ENCODE peak calls at places on chromosomes 7 and 10, in seven cellular contexts. G, R, C, U, I, L and H are unnamed samples.

GRCh38 chr10:104472957-104473745 is 119.5 kb downstream of the CFAP58 start:
- DNase-seq in G (no peak), R (no peak), C (peak; percentile 66), U (no peak), I (no peak), L (no peak), H (no peak)

GRCh38 chr7:42495251-42495650 is 258.2 kb upstream of the GLI3 start:
- DNase-seq in G (no peak), R (no peak), C (peak; percentile 37), U (no peak), I (peak; percentile 31), L (no peak), H (no peak)

GRCh38 chr7:30531286-30531685 is 26.7 kb upstream of the GGCT start:
- DNase-seq in G (no peak), R (no peak), C (peak; percentile 12), U (no peak), I (no peak), L (no peak), H (no peak)

GRCh38 chr10:73495226-73495883 is 469 bp downstream of the PPP3CB start:
- DNase-seq in G (peak; percentile 93), R (peak; percentile 82), C (peak; percentile 93), U (peak; percentile 99), I (peak; percentile 67), L (peak; percentile 85), H (peak; percentile 67)

GRCh38 chr7:88357794-88358533 is 51.3 kb upstream of the STEAP4 start:
- DNase-seq in G (no peak), R (no peak), C (peak; percentile 13), U (no peak), I (peak; percentile 3), L (no peak), H (no peak)

GRCh38 chr10:132665946-132666732 is 119.8 kb downstream of the NKX6-2 start:
- DNase-seq in G (no peak), R (no peak), C (peak; percentile 95), U (peak; percentile 44), I (peak; percentile 26), L (no peak), H (no peak)

GRCh38 chr10:13654118-13654830 is 67.5 kb downstream of the PRPF18 start:
- DNase-seq in G (no peak), R (no peak), C (no peak), U (no peak), I (no peak), L (no peak), H (no peak)

GRCh38 chr7:13633857-13634256 is 355.6 kb downstream of the ETV1 start:
- DNase-seq in G (no peak), R (no peak), C (peak; percentile 19), U (no peak), I (no peak), L (no peak), H (no peak)

GRCh38 chr7:99124636-99125504 is 19.0 kb downstream of the SMURF1 start:
- DNase-seq in G (no peak), R (no peak), C (no peak), U (no peak), I (no peak), L (no peak), H (no peak)

GRCh38 chr10:22849077-22849810 is 78.6 kb upstream of the ARMC3 start:
- DNase-seq in G (peak; percentile 57), R (no peak), C (peak; percentile 72), U (peak; percentile 73), I (no peak), L (peak; percentile 65), H (peak; percentile 84)

GRCh38 chr10:20034732-20035131 is 218.5 kb downstream of the PLXDC2 start:
- DNase-seq in G (no peak), R (no peak), C (no peak), U (no peak), I (no peak), L (no peak), H (no peak)

GRCh38 chr10:34163075-34163905 is 651.8 kb downstream of the PARD3 start:
- DNase-seq in G (no peak), R (no peak), C (peak; percentile 5), U (no peak), I (no peak), L (no peak), H (no peak)

GRCh38 chr7:8160810-8161209 is 101.2 kb downstream of the ICA1 start:
- DNase-seq in G (no peak), R (no peak), C (no peak), U (no peak), I (no peak), L (no peak), H (no peak)

GRCh38 chr10:47225186-47225927 is 74.6 kb upstream of the GDF10 start:
- DNase-seq in G (no peak), R (no peak), C (no peak), U (no peak), I (no peak), L (no peak), H (no peak)

GRCh38 chr10:102914781-102915180 is 3.3 kb upstream of the CNNM2 start:
- DNase-seq in G (no peak), R (no peak), C (no peak), U (no peak), I (no peak), L (no peak), H (no peak)

GRCh38 chr10:4944751-4945280 is 18.4 kb upstream of the AKR1C1 start:
- DNase-seq in G (no peak), R (no peak), C (no peak), U (no peak), I (no peak), L (no peak), H (no peak)

GRCh38 chr7:13745530-13745929 is 243.9 kb downstream of the ETV1 start:
- DNase-seq in G (no peak), R (no peak), C (no peak), U (no peak), I (no peak), L (no peak), H (no peak)

GRCh38 chr7:44460325-44460724 is 30.1 kb downstream of the NUDCD3 start:
- DNase-seq in G (no peak), R (peak; percentile 45), C (no peak), U (no peak), I (no peak), L (no peak), H (no peak)

GRCh38 chr7:132464740-132465139 is 111.5 kb downstream of the PLXNA4 start:
- DNase-seq in G (no peak), R (no peak), C (peak; percentile 17), U (no peak), I (no peak), L (peak; percentile 70), H (no peak)

GRCh38 chr10:92222603-92223275 is 68.1 kb downstream of the CPEB3 start:
- DNase-seq in G (no peak), R (no peak), C (peak; percentile 87), U (no peak), I (no peak), L (no peak), H (no peak)

GRCh38 chr10:122507661-122508060 is 46.3 kb downstream of the HTRA1 start:
- DNase-seq in G (no peak), R (no peak), C (no peak), U (no peak), I (no peak), L (no peak), H (no peak)
- H3K36me3 ChIP-seq in G (no peaks in the 10 kb centered on the region), R (no peaks in the 10 kb centered on the region), C (peaks cover 7% of the 10 kb centered on the region), U (no peaks in the 10 kb centered on the region), I (no peaks in the 10 kb centered on the region), L (peaks cover 4% of the 10 kb centered on the region), H (no peaks in the 10 kb centered on the region)

GRCh38 chr10:35824704-35825103 is 182.6 kb upstream of the FZD8 start:
- DNase-seq in G (no peak), R (no peak), C (no peak), U (no peak), I (no peak), L (no peak), H (peak; percentile 66)

GRCh38 chr10:35819011-35819410 is 176.9 kb upstream of the FZD8 start:
- DNase-seq in G (no peak), R (no peak), C (no peak), U (no peak), I (no peak), L (no peak), H (no peak)

GRCh38 chr10:35821339-35821911 is 179.3 kb upstream of the FZD8 start:
- DNase-seq in G (no peak), R (no peak), C (no peak), U (no peak), I (peak; percentile 28), L (no peak), H (no peak)

GRCh38 chr10:35819736-35820135 is 177.6 kb upstream of the FZD8 start:
- DNase-seq in G (no peak), R (no peak), C (no peak), U (no peak), I (no peak), L (no peak), H (no peak)

DNA sequence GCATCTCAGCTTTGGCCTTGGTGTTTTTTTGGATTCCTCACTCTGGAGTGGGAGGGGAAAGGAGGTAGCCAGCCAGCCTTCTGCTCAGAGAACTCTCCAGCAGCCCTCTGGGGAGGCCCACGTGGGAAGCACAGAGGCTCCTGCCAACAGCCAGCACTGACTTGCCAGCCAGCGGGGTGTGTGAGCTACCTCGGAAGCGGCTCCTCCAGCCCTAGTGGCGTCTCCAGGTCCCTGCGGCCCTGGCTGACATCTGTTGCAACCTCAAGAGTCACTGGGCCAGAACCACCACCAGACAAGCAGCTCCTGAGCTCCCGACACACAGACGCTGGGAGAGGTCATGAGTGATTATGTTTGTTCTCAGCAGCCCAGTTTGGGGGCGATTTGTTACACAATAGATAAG is 180.2 kb upstream of the FZD8 start:
- DNase-seq in G (no peak), R (no peak), C (peak; percentile 97), U (peak; percentile 76), I (peak; percentile 79), L (peak; percentile 67), H (peak; percentile 71)
- H3K27ac ChIP-seq in G (no peak overlapping the region), R (no peak overlapping the region), C (peak overlapping the region; percentile 64), U (no peak overlapping the region), I (no peak overlapping the region), L (no peak overlapping the region), H (no peak overlapping the region)

DNA sequence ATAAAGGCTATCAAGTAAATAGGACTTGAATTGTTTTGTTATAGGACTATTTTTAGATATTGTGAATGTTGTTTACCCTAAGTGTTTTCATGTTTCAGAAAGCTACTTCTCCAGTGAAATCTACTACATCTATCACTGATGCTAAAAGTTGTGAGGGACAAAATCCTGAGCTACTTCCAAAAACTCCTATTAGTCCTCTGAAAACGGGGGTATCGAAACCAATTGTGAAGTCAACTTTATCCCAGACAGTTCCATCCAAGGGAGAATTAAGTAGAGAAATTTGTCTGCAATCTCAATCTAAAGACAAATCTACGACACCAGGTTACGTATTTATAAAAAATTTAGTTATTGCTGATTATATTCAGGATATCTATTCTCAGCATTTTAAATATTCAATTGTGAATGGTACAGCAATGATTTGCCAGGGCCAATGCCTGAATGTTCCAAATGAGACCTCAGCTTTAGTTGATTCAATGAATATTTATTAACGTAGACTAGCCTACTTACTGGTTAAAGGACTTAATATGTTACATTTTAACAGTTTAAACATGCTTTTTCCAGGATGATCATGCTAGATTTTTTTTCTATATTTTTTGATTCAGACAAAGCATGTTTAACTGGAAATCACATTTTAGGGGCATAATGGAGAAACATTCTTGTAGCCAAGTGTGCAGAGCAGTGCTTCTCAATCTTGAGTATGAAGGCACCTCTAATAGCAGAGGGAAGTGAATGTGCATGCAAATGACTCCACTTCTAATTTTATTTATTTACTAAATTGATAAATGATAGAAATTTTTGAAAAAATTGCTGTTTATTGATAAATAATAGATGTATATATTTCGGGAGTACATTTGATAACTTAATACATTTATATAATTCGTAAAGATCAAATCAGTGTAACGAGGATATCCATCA is 18.2 kb downstream of the ANLN start:
- DNase-seq in G (no peak), R (no peak), C (no peak), U (no peak), I (no peak), L (no peak), H (no peak)
- H3K36me3 ChIP-seq in G (no peaks in the 10 kb centered on the region), R (no peaks in the 10 kb centered on the region), C (peaks cover 6% of the 10 kb centered on the region), U (no peaks in the 10 kb centered on the region), I (peaks cover 95% of the 10 kb centered on the region), L (no peaks in the 10 kb centered on the region), H (no peaks in the 10 kb centered on the region)

GRCh38 chr10:127899766-127900382 is 7.0 kb upstream of the PTPRE start:
- DNase-seq in G (no peak), R (no peak), C (no peak), U (no peak), I (no peak), L (no peak), H (no peak)
- H3K27ac ChIP-seq in G (no peak overlapping the region), R (no peak overlapping the region), C (no peak overlapping the region), U (peak overlapping the region; percentile 57), I (no peak overlapping the region), L (no peak overlapping the region), H (no peak overlapping the region)